ENCODE peak calls at places on chromosomes 5 and 9, in four cellular contexts. L, X, U and P are unnamed samples.

GRCh38 chr9:137113385-137114159 is 961 bp downstream of the DPP7 start:
- DNase-seq in X (no peak), L (no peak), U (no peak), P (no peak)

GRCh38 chr9:128881627-128881883 is 195 bp downstream of the KYAT1 start:
- DNase-seq in U (no peak), L (no peak), X (no peak), P (no peak)

GRCh38 chr5:173972844-173973613 is 15.9 kb upstream of the C5orf47 start:
- DNase-seq in U (peak), X (peak), L (peak), P (peak)

GRCh38 chr5:137891849-137892248 is 2.6 kb downstream of the PKD2L2 start:
- DNase-seq in L (no peak), U (no peak), X (no peak), P (no peak)

GRCh38 chr9:37105169-37105750 is 15.1 kb upstream of the ZCCHC7 start:
- DNase-seq in L (no peak), X (no peak), U (no peak), P (no peak)

GRCh38 chr5:81183811-81184748 is 49.0 kb upstream of the CKMT2 start:
- DNase-seq in L (peak), X (no peak), U (no peak), P (no peak)

GRCh38 chr9:135198144-135198543 is 110.7 kb downstream of the OLFM1 start:
- DNase-seq in U (no peak), X (no peak), L (no peak), P (no peak)

GRCh38 chr9:86792136-86792535 is 155.2 kb downstream of the GAS1 start:
- DNase-seq in L (no peak), X (no peak), U (no peak), P (no peak)

GRCh38 chr5:115842089-115842881 is 550 bp downstream of the AP3S1 start:
- DNase-seq in L (peak), X (no peak), U (no peak), P (no peak)

GRCh38 chr9:88657893-88658292 is 122.9 kb downstream of the NXNL2 start:
- DNase-seq in U (no peak), X (no peak), L (no peak), P (no peak)